ENCODE peak calls at places on chromosomes 12 and 14, in six cellular contexts. One of them, this sample, is unnamed.

GRCh38 chr14:87000071-87000470 is 992.9 kb downstream of the GALC start:
- DNase-seq in EH: no peak
- DNase-seq in CD4-positive, alpha-beta memory T cell: no peak
- DNase-seq in activated gamma-delta T cell treated with Interleukin-2 at 50 U/mL for 16 hours: no peak
- DNase-seq in ovary: no peak
- DNase-seq in activated T-cell treated with anti-CD3 and anti-CD28 coated beads for 48 hours: no peak
- DNase-seq in this sample: no peak

GRCh38 chr12:38905480-38906351 is at the start of gene CPNE8:
- DNase-seq in EH: peak; percentile 33
- DNase-seq in CD4-positive, alpha-beta memory T cell: peak; percentile 33
- DNase-seq in activated gamma-delta T cell treated with Interleukin-2 at 50 U/mL for 16 hours: peak; percentile 17
- DNase-seq in ovary: peak; percentile 83
- DNase-seq in activated T-cell treated with anti-CD3 and anti-CD28 coated beads for 48 hours: peak; percentile 28
- DNase-seq in this sample: peak; percentile 21

GRCh38 chr12:12449533-12450025 is 92.7 kb downstream of the BORCS5 start:
- DNase-seq in EH: no peak
- DNase-seq in CD4-positive, alpha-beta memory T cell: no peak
- DNase-seq in activated gamma-delta T cell treated with Interleukin-2 at 50 U/mL for 16 hours: no peak
- DNase-seq in ovary: no peak
- DNase-seq in activated T-cell treated with anti-CD3 and anti-CD28 coated beads for 48 hours: no peak
- DNase-seq in this sample: no peak

GRCh38 chr12:90128526-90128925 is 419.9 kb upstream of the ATP2B1 start:
- DNase-seq in EH: no peak
- DNase-seq in CD4-positive, alpha-beta memory T cell: no peak
- DNase-seq in activated gamma-delta T cell treated with Interleukin-2 at 50 U/mL for 16 hours: no peak
- DNase-seq in ovary: no peak
- DNase-seq in activated T-cell treated with anti-CD3 and anti-CD28 coated beads for 48 hours: no peak
- DNase-seq in this sample: no peak

GRCh38 chr14:69636051-69636639 is 24.7 kb downstream of the SUSD6 start:
- DNase-seq in EH: no peak
- DNase-seq in CD4-positive, alpha-beta memory T cell: no peak
- DNase-seq in activated gamma-delta T cell treated with Interleukin-2 at 50 U/mL for 16 hours: no peak
- DNase-seq in ovary: no peak
- DNase-seq in activated T-cell treated with anti-CD3 and anti-CD28 coated beads for 48 hours: peak; percentile 48
- DNase-seq in this sample: no peak

GRCh38 chr12:7933255-7933726 is 2.7 kb downstream of the SLC2A3 start:
- DNase-seq in EH: peak; percentile 94
- DNase-seq in CD4-positive, alpha-beta memory T cell: peak; percentile 82
- DNase-seq in activated gamma-delta T cell treated with Interleukin-2 at 50 U/mL for 16 hours: peak; percentile 69
- DNase-seq in ovary: peak; percentile 77
- DNase-seq in activated T-cell treated with anti-CD3 and anti-CD28 coated beads for 48 hours: peak; percentile 60
- DNase-seq in this sample: peak; percentile 58

GRCh38 chr14:52078093-52078492 is 9.2 kb upstream of the NID2 start:
- DNase-seq in EH: peak; percentile 70
- DNase-seq in CD4-positive, alpha-beta memory T cell: no peak
- DNase-seq in activated gamma-delta T cell treated with Interleukin-2 at 50 U/mL for 16 hours: no peak
- DNase-seq in ovary: no peak
- DNase-seq in activated T-cell treated with anti-CD3 and anti-CD28 coated beads for 48 hours: no peak
- DNase-seq in this sample: no peak

GRCh38 chr12:5524116-5524768 is 92.3 kb downstream of the NTF3 start:
- DNase-seq in EH: no peak
- DNase-seq in CD4-positive, alpha-beta memory T cell: no peak
- DNase-seq in activated gamma-delta T cell treated with Interleukin-2 at 50 U/mL for 16 hours: no peak
- DNase-seq in ovary: no peak
- DNase-seq in activated T-cell treated with anti-CD3 and anti-CD28 coated beads for 48 hours: no peak
- DNase-seq in this sample: no peak

GRCh38 chr14:83870556-83870955 is 1659.4 kb upstream of the FLRT2 start:
- DNase-seq in EH: no peak
- DNase-seq in CD4-positive, alpha-beta memory T cell: no peak
- DNase-seq in activated gamma-delta T cell treated with Interleukin-2 at 50 U/mL for 16 hours: no peak
- DNase-seq in ovary: no peak
- DNase-seq in activated T-cell treated with anti-CD3 and anti-CD28 coated beads for 48 hours: no peak
- DNase-seq in this sample: no peak

GRCh38 chr12:120292411-120292660 is 633 bp upstream of the RNU4-2 start:
- DNase-seq in EH: no peak
- DNase-seq in CD4-positive, alpha-beta memory T cell: no peak
- DNase-seq in activated gamma-delta T cell treated with Interleukin-2 at 50 U/mL for 16 hours: peak; percentile 10
- DNase-seq in ovary: no peak
- DNase-seq in activated T-cell treated with anti-CD3 and anti-CD28 coated beads for 48 hours: no peak
- DNase-seq in this sample: no peak

GRCh38 chr12:94172031-94172430 is 23.7 kb downstream of the PLXNC1 start:
- DNase-seq in EH: no peak
- DNase-seq in CD4-positive, alpha-beta memory T cell: no peak
- DNase-seq in activated gamma-delta T cell treated with Interleukin-2 at 50 U/mL for 16 hours: no peak
- DNase-seq in ovary: no peak
- DNase-seq in activated T-cell treated with anti-CD3 and anti-CD28 coated beads for 48 hours: no peak
- DNase-seq in this sample: no peak

GRCh38 chr14:89665262-89665661 is 248.2 kb upstream of the FOXN3 start:
- DNase-seq in EH: no peak
- DNase-seq in CD4-positive, alpha-beta memory T cell: no peak
- DNase-seq in activated gamma-delta T cell treated with Interleukin-2 at 50 U/mL for 16 hours: no peak
- DNase-seq in ovary: no peak
- DNase-seq in activated T-cell treated with anti-CD3 and anti-CD28 coated beads for 48 hours: no peak
- DNase-seq in this sample: no peak

GRCh38 chr14:70907996-70908917 is 998 bp downstream of the PCNX1 start:
- DNase-seq in EH: peak; percentile 71
- DNase-seq in CD4-positive, alpha-beta memory T cell: peak; percentile 64
- DNase-seq in activated gamma-delta T cell treated with Interleukin-2 at 50 U/mL for 16 hours: peak; percentile 52
- DNase-seq in ovary: peak; percentile 78
- DNase-seq in activated T-cell treated with anti-CD3 and anti-CD28 coated beads for 48 hours: peak; percentile 58
- DNase-seq in this sample: peak; percentile 53

GRCh38 chr12:913919-914718 is 35.4 kb downstream of the RAD52 start:
- DNase-seq in EH: peak; percentile 73
- DNase-seq in CD4-positive, alpha-beta memory T cell: no peak
- DNase-seq in activated gamma-delta T cell treated with Interleukin-2 at 50 U/mL for 16 hours: no peak
- DNase-seq in ovary: no peak
- DNase-seq in activated T-cell treated with anti-CD3 and anti-CD28 coated beads for 48 hours: no peak
- DNase-seq in this sample: no peak

GRCh38 chr14:73231874-73232851 is 5.1 kb upstream of the PAPLN start:
- DNase-seq in EH: no peak
- DNase-seq in CD4-positive, alpha-beta memory T cell: no peak
- DNase-seq in activated gamma-delta T cell treated with Interleukin-2 at 50 U/mL for 16 hours: no peak
- DNase-seq in ovary: no peak
- DNase-seq in activated T-cell treated with anti-CD3 and anti-CD28 coated beads for 48 hours: no peak
- DNase-seq in this sample: no peak

This sample was measured in T-helper 9 cell.